ENCODE peak calls at places on chromosomes 7 and 10, in four cellular contexts. W, L, X and G are unnamed samples.
A peak's percentile ranks its signal among the peaks of the same experiment; 100 is the strongest.

GRCh38 chr10:88170628-88171027 is 307.2 kb downstream of the PTEN start:
- DNase-seq in W (no peak), L (no peak), X (no peak), G (no peak)

GRCh38 chr7:7830122-7830878 is 111.9 kb upstream of the RPA3 start:
- DNase-seq in W (no peak), L (peak; percentile 33), X (no peak), G (no peak)

GRCh38 chr7:150322833-150323681 is at the start of the genes ACTR3C and LRRC61:
- DNase-seq in W (no peak), L (peak; percentile 74), X (peak; percentile 89), G (no peak)

GRCh38 chr10:132570771-132571564 is 33.4 kb downstream of the INPP5A start:
- DNase-seq in W (no peak), L (no peak), X (no peak), G (no peak)

GRCh38 chr10:87656431-87657072 is 3.1 kb upstream of the PAPSS2 start:
- DNase-seq in W (no peak), L (peak; percentile 51), X (peak; percentile 56), G (no peak)

GRCh38 chr10:132124201-132124920 is 58.6 kb downstream of the JAKMIP3 start:
- DNase-seq in W (no peak), L (no peak), X (no peak), G (no peak)

GRCh38 chr7:45156516-45157272 is 897 bp upstream of the RAMP3 start:
- DNase-seq in W (no peak), L (no peak), X (no peak), G (no peak)

GRCh38 chr10:91603931-91604331 is 28.9 kb downstream of the PPP1R3C start:
- DNase-seq in W (no peak), L (no peak), X (no peak), G (no peak)

GRCh38 chr7:79936281-79936983 is 198.2 kb upstream of the GNAI1 start:
- DNase-seq in W (no peak), L (no peak), X (no peak), G (no peak)

GRCh38 chr7:120337308-120337907 is 64.4 kb downstream of the KCND2 start:
- DNase-seq in W (peak; percentile 21), L (peak; percentile 5), X (peak; percentile 9), G (no peak)

GRCh38 chr7:49037348-49038210 is 113.2 kb downstream of the CDC14C start:
- DNase-seq in W (no peak), L (no peak), X (no peak), G (no peak)

GRCh38 chr7:87886875-87887274 is 10.6 kb downstream of the DBF4 start:
- DNase-seq in W (peak; percentile 3), L (peak; percentile 20), X (no peak), G (no peak)

GRCh38 chr10:112532053-112532658 is 85.1 kb downstream of the VTI1A start:
- DNase-seq in W (no peak), L (no peak), X (no peak), G (no peak)

GRCh38 chr7:158432369-158433270 is 155.0 kb downstream of the PTPRN2 start:
- DNase-seq in W (no peak), L (peak; percentile 95), X (no peak), G (no peak)

GRCh38 chr7:19972872-19973271 is 199.5 kb upstream of the TMEM196 start:
- DNase-seq in W (no peak), L (no peak), X (no peak), G (no peak)

GRCh38 chr10:123879596-123880257 is 11.9 kb downstream of the CPXM2 start:
- DNase-seq in W (no peak), L (no peak), X (no peak), G (no peak)

GRCh38 chr7:135855836-135856235 is 107.2 kb upstream of the FAM180A start:
- DNase-seq in W (no peak), L (no peak), X (no peak), G (peak; percentile 2)

GRCh38 chr10:54613162-54613561 is 187.9 kb downstream of the PCDH15 start:
- DNase-seq in W (no peak), L (no peak), X (no peak), G (no peak)

GRCh38 chr7:132430863-132431822 is 145.1 kb downstream of the PLXNA4 start:
- DNase-seq in W (no peak), L (no peak), X (peak; percentile 54), G (no peak)

GRCh38 chr10:132036887-132037675 is 28.7 kb upstream of the JAKMIP3 start:
- DNase-seq in W (no peak), L (no peak), X (no peak), G (peak; percentile 27)

GRCh38 chr7:26620352-26620751 is 244.0 kb downstream of the SKAP2 start:
- DNase-seq in W (peak; percentile 57), L (peak; percentile 46), X (peak; percentile 65), G (peak; percentile 53)

GRCh38 chr7:83366629-83367028 is 203.9 kb upstream of the PCLO start:
- DNase-seq in W (no peak), L (no peak), X (no peak), G (no peak)

GRCh38 chr10:24255115-24255895 is 46.4 kb downstream of the KIAA1217 start:
- DNase-seq in W (no peak), L (no peak), X (no peak), G (peak; percentile 33)

GRCh38 chr7:103564416-103564815 is 118.4 kb upstream of the SLC26A5 start:
- DNase-seq in W (no peak), L (no peak), X (peak; percentile 32), G (no peak)

GRCh38 chr7:87234949-87235348 is 15.4 kb upstream of the TMEM243 start:
- DNase-seq in W (no peak), L (no peak), X (no peak), G (no peak)

GRCh38 chr10:45199380-45199740 is 116.0 kb downstream of the OR13A1 start:
- DNase-seq in W (no peak), L (no peak), X (no peak), G (no peak)

GRCh38 chr7:66698652-66699205 is 41.8 kb upstream of the RABGEF1 start:
- DNase-seq in W (no peak), L (no peak), X (peak; percentile 13), G (no peak)
- TF ChIP-seq FOSL1 in W (no peak), L (no peak), X (no peak), G (no peak)

DNA sequence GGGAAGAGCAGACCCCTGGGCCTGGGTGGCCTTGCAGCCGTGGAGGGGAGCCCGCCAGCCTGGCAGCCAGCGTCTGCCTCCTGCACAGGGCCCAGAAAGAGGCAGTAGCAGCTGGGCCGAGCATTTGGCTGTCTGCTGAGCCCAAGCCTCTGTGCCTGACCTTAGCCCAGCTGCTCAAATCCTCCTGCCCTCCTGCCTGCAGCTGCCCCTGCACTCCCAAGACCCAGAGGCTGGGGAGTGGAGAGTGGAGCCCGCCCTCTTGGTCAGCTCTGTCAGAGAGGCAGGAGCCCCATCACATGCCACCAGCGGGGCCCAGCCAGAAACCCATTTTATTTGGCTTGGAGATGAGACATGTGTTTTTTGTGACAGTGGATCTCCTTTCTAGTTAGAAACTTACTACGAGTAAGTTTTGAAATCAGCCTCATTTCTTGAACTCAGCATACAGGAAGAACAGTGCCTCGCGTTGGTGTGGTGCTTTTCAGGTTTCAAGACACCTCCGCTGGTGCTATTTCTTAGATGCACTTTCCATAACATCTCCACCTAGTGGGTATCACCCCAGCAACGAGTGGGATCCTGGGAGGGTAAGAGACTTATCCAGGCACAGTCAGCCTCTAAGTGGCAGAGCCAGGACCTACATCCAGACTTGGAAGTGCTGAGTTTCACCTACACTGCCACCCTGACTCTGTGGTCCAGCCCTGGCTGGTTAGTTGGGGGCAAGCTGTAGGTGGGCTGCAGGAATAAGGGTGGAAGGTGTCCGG is 477.1 kb downstream of the RPS24 start:
- DNase-seq in W (no peak), L (no peak), X (no peak), G (no peak)
- TF ChIP-seq FOSL1 in W (no peak), L (no peak), X (no peak), G (no peak)

GRCh38 chr10:118541718-118542117 is 53.7 kb downstream of the PRLHR start:
- DNase-seq in W (no peak), L (no peak), X (no peak), G (no peak)

GRCh38 chr10:118544401-118544948 is 51.0 kb downstream of the PRLHR start:
- DNase-seq in W (no peak), L (no peak), X (no peak), G (no peak)

GRCh38 chr10:118542789-118543188 is 52.7 kb downstream of the PRLHR start:
- DNase-seq in W (no peak), L (no peak), X (no peak), G (no peak)

GRCh38 chr10:118543714-118544400 is 51.6 kb downstream of the PRLHR start:
- DNase-seq in W (peak; percentile 63), L (peak; percentile 28), X (peak; percentile 58), G (peak; percentile 82)

DNA sequence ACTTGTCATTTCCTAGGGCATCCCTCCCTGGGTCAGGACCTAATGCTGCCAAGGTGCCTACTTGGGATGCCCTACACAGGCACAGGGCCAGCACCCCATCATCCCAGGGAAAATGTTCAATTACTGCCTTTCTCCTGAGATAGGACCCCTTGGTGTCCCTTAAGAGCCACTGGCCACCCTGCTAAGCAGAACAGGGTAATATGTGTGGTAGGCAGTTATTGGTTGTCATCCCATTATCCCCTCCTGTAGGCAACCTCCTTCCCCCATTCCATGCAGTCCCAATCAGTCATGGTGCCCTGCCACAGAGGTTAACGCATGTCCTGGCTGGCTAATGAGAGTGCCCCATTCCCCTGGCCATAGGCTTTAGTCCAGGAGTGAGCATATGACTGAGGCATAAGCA is 53.2 kb downstream of the PRLHR start:
- DNase-seq in W (no peak), L (no peak), X (no peak), G (no peak)
- TF ChIP-seq FOSL1 in W (no peak), L (no peak), X (no peak), G (no peak)

GRCh38 chr10:77643795-77644468 is 6.3 kb upstream of the KCNMA1 start:
- DNase-seq in W (peak; percentile 49), L (peak; percentile 27), X (peak; percentile 50), G (no peak)
- TF ChIP-seq FOSL1 in W (no peak), L (no peak), X (no peak), G (no peak)

DNA sequence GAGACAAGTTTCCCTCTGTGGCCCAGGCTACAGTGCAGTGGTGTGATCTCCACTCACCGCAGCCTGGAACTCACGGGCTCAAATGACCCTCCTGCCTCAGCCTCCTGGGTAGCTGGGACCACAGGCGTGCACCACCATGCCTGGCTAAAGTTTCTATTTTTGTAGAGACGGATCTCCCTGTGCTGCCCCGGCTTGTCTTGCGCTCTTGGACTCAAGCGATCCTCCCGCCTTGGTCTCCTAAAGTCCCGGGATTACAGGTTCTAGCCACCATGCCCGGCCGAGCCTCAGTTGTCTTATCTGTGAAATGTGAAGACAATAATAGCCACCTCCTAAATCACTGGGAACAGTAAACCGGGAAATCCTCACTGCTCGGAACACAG is 88.1 kb downstream of the FOXL3 start:
- DNase-seq in W (no peak), L (no peak), X (no peak), G (no peak)
- TF ChIP-seq FOSL1 in W (no peak), L (no peak), X (no peak), G (no peak)